ENCODE peak calls at places on chromosomes 3 and 15, in six cellular contexts. F is HCT116, O is GM12878, Y is K562, G is H1, B is HepG2. S is an unnamed sample.

GRCh38 chr3:71227344-71227743 is 356.2 kb downstream of the FOXP1 start:
- DNase-seq in F (no peak), O (no peak), Y (no peak), G (no peak), B (no peak), S (no peak)

GRCh38 chr15:38084289-38084688 is 149.8 kb downstream of the TMCO5A start:
- DNase-seq in F (no peak), O (peak), Y (no peak), G (no peak), B (no peak), S (no peak)

GRCh38 chr3:89525597-89525996 is 418.2 kb downstream of the EPHA3 start:
- DNase-seq in F (no peak), O (no peak), Y (no peak), G (no peak), B (no peak), S (no peak)

GRCh38 chr3:128616516-128617269 is 33.9 kb downstream of the RPN1 start:
- DNase-seq in F (no peak), O (no peak), Y (no peak), G (no peak), B (no peak), S (no peak)

GRCh38 chr3:168802761-168803160 is 707.0 kb upstream of the GOLIM4 start:
- DNase-seq in F (no peak), O (no peak), Y (no peak), G (no peak), B (no peak), S (no peak)

GRCh38 chr3:61877359-61877770 is 316.0 kb downstream of the PTPRG start:
- DNase-seq in F (peak), O (peak), Y (no peak), G (no peak), B (peak), S (no peak)

GRCh38 chr3:15728766-15729165 is 69.0 kb downstream of the ANKRD28 start:
- DNase-seq in F (no peak), O (no peak), Y (no peak), G (no peak), B (no peak), S (no peak)

GRCh38 chr3:139534992-139535879 is 4.3 kb downstream of the RBP1 start:
- DNase-seq in F (no peak), O (no peak), Y (peak), G (no peak), B (peak), S (no peak)

GRCh38 chr15:33587773-33588172 is 277.0 kb downstream of the RYR3 start:
- DNase-seq in F (no peak), O (no peak), Y (no peak), G (no peak), B (no peak), S (no peak)

GRCh38 chr3:41638381-41638780 is 323.5 kb downstream of the ULK4 start:
- DNase-seq in F (no peak), O (no peak), Y (no peak), G (no peak), B (no peak), S (no peak)

GRCh38 chr15:68418611-68419161 is 13.3 kb downstream of the ITGA11 start:
- DNase-seq in F (no peak), O (no peak), Y (no peak), G (no peak), B (no peak), S (no peak)

GRCh38 chr3:100339786-100340185 is 5.2 kb downstream of the NIT2 start:
- DNase-seq in F (no peak), O (no peak), Y (no peak), G (no peak), B (no peak), S (no peak)

GRCh38 chr3:129486057-129487035 is 42.1 kb upstream of the RHO start:
- DNase-seq in F (no peak), O (peak), Y (no peak), G (no peak), B (no peak), S (peak)

GRCh38 chr15:40960926-40961325 is 7.7 kb downstream of the CHAC1 start:
- DNase-seq in F (peak), O (no peak), Y (no peak), G (no peak), B (no peak), S (no peak)

DNA sequence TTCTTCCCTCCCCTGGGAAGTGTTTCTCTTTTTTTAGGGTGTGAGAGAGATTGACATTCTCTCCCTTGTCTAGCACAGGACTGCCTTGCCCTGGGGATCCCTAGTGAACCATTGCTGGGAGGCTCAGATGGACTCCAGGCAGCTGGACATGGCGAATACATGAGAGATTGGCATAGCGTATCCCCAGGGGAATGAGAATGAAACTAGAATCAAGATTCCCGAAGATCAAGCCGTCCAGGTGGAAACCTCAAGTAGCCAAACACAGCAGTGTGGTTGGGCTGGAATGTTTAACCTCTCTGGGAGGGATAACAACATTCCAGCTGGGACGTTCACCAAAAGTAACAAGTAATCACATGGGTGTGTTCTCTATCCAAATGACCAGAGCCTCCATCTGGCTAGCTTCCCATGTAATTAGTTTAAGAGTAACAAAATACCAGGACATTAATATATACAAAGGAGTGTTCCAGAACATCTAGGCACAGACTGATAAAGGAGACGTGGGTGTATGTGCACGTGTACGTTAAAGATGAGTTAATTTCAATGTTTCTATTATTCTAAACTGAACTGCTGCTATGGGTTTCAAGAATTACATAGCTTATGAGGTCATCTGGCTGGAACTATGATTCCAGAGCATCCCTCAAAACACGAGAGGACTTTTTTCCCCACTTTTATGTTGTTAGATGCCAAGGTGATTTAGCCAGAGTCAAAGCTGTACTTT is 118.5 kb upstream of the NR2E3 start:
- DNase-seq in F (no peak), O (no peak), Y (no peak), G (no peak), B (no peak), S (no peak)
- TF ChIP-seq ZNF274 in F (no peak), O (no peak), Y (no peak), G (no peak), B (no peak), S (no peak)

DNA sequence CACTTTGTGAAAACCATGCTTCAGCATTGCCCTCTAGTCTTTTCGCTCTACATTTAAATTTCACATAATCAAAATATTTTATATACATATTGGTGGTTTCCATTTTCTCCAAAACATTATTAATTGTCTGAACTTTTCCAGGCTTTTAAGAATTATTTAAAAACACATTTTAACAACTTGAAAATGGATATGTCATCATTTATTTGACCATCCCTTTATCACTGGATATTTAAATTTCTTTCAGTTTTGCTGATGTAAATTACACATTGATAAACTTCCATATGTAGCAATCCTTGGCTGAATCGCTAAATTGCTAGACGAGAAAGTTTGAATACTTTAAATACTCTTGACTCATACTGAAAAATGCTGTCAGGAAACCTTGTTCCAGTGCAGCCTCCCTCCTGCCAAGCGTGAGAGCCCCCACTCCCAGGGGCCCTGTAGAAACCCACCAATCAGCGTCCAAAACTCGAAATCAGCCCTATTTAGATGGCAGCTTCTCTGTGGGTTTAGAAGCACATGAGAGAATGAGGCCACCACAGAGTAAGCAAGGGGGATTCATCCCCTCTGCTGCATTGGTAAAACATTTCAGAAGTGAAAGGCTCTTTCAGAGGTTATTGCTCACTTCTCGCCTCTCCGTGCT is 145.9 kb downstream of the ATP10A start:
- DNase-seq in F (no peak), O (peak), Y (no peak), G (no peak), B (no peak), S (no peak)
- TF ChIP-seq ZNF274 in F (no peak), O (no peak), Y (no peak), G (no peak), B (no peak), S (no peak)

DNA sequence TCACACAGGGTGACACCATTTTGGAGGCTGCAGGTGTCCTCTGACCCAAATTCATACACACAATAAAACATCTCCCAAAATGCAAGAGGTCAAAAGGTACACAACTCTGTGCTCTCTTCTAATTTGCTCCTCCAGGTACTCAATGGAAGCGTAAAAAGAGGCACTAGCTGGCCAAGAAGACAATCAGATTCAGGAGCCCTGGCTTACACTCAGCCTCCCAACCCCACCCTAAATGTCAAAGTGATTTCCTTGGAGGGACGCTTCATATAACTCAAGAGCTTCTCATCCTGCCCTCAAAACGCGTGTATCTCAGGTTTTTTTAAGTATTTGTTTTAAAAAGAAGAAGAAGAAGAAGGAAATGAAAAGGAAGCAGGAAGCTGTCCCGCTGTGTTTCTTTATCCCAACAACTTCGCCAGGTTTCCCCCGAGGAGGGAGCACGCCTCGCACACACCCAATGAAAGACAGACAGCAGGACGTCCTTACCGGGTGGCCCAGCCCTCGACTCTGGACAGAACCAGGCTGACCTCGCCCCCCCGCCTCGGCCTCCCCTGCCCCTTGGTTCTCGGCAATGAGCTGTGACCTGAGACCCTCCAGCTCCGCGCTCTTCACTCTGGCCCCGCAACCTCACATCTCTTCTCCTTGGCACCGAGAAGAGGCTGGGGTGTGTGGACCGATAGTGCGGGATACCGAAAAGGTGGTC is 620.7 kb upstream of the ZNF385D start:
- DNase-seq in F (no peak), O (no peak), Y (no peak), G (peak), B (no peak), S (no peak)
- TF ChIP-seq ZNF274 in F (no peak), O (no peak), Y (no peak), G (no peak), B (no peak), S (no peak)

GRCh38 chr3:58666683-58667082 is at the start of gene FAM3D:
- DNase-seq in F (no peak), O (no peak), Y (no peak), G (no peak), B (no peak), S (no peak)
- TF ChIP-seq ZNF274 in F (no peak), O (no peak), Y (no peak), G (no peak), B (no peak), S (no peak)

GRCh38 chr15:74127954-74128784 is 2.2 kb upstream of the ISLR2 start:
- DNase-seq in F (no peak), O (no peak), Y (no peak), G (peak), B (no peak), S (no peak)
- TF ChIP-seq ZNF274 in F (no peak), O (no peak), Y (no peak), G (no peak), B (no peak), S (no peak)

DNA sequence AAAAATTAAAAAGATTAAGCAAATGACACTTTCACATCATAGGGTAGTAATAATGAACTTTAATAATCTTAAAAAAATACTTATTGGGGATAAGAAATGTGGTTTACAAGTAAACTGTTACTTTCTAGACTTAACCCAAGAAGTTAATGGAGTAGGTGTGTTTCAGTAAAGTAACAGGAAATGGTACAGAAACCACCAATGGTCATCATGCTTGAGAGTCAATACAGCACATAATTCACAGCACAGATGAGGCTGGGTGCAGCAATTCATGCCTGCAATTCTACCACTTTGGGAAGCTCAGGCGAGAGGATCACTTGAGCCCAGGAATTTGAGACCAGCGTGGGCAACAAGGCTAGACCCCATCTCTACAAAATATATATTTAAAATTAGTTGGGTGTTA is 11.5 kb upstream of the USP50 start:
- DNase-seq in F (no peak), O (no peak), Y (no peak), G (no peak), B (no peak), S (no peak)
- TF ChIP-seq ZNF274 in F (no peak), O (no peak), Y (no peak), G (no peak), B (no peak), S (no peak)

GRCh38 chr3:14121859-14122258 is 2.8 kb downstream of the CHCHD4 start:
- DNase-seq in F (no peak), O (no peak), Y (no peak), G (no peak), B (no peak), S (peak)
- TF ChIP-seq ZNF274 in F (no peak), O (no peak), Y (no peak), G (no peak), B (no peak), S (no peak)

S was measured in NT2/D1.